ENCODE peak calls at places on chromosomes 4 and X, in five cellular contexts. Y, J, V, F and P are unnamed samples.

GRCh38 chr4:38095691-38096090 is 135.5 kb downstream of the PTTG2 start:
- DNase-seq in Y (no peak), J (no peak), V (no peak), F (no peak), P (no peak)

GRCh38 chr4:74891037-74891436 is 41.9 kb upstream of the PARM1 start:
- DNase-seq in Y (no peak), J (no peak), V (no peak), F (no peak), P (no peak)

GRCh38 chrX:116749943-116750342 is 287.2 kb upstream of the CT83 start:
- DNase-seq in Y (no peak), J (no peak), V (no peak), F (no peak), P (no peak)

GRCh38 chr4:37758226-37758625 is 68.3 kb upstream of the PGM2 start:
- DNase-seq in Y (peak; percentile 47), J (peak; percentile 85), V (peak; percentile 79), F (peak; percentile 39), P (no peak)

GRCh38 chrX:118974908-118975671 is 672 bp downstream of the LONRF3 start:
- DNase-seq in Y (peak; percentile 22), J (peak; percentile 53), V (no peak), F (peak; percentile 46), P (peak; percentile 88)

GRCh38 chr4:18082254-18082653 is 60.7 kb upstream of the LCORL start:
- DNase-seq in Y (no peak), J (no peak), V (no peak), F (no peak), P (no peak)

GRCh38 chr4:15659768-15660394 is 4.7 kb upstream of the FBXL5 start:
- DNase-seq in Y (no peak), J (peak; percentile 86), V (peak; percentile 69), F (no peak), P (no peak)

GRCh38 chr4:107034091-107034698 is 1.9 kb downstream of the DKK2 start:
- DNase-seq in Y (no peak), J (peak; percentile 74), V (peak; percentile 50), F (no peak), P (peak; percentile 75)

GRCh38 chr4:37604464-37604863 is 81.7 kb downstream of the RELL1 start:
- DNase-seq in Y (no peak), J (peak; percentile 75), V (peak; percentile 49), F (no peak), P (no peak)

GRCh38 chr4:7061815-7062214 is 6.0 kb downstream of the GRPEL1 start:
- DNase-seq in Y (no peak), J (no peak), V (no peak), F (no peak), P (no peak)

GRCh38 chrX:45479196-45479834 is 278.6 kb upstream of the DIPK2B start:
- DNase-seq in Y (no peak), J (peak; percentile 86), V (peak; percentile 92), F (no peak), P (no peak)

GRCh38 chr4:35063171-35063570 is 1181.1 kb downstream of the ARAP2 start:
- DNase-seq in Y (no peak), J (no peak), V (no peak), F (no peak), P (no peak)

GRCh38 chrX:83419030-83419792 is 88.9 kb upstream of the POU3F4 start:
- DNase-seq in Y (no peak), J (no peak), V (no peak), F (no peak), P (peak; percentile 58)

GRCh38 chrX:30504309-30504708 is 73.3 kb downstream of the TASL start:
- DNase-seq in Y (no peak), J (peak; percentile 38), V (peak; percentile 56), F (no peak), P (no peak)

GRCh38 chr4:11182586-11183357 is 245.9 kb downstream of the HS3ST1 start:
- DNase-seq in Y (no peak), J (peak; percentile 0), V (peak; percentile 17), F (no peak), P (no peak)

GRCh38 chr4:155972098-155972497 is 18.4 kb upstream of the CTSO start:
- DNase-seq in Y (no peak), J (peak; percentile 44), V (peak; percentile 55), F (no peak), P (no peak)

GRCh38 chr4:120202222-120202621 is 135.6 kb upstream of the MAD2L1 start:
- DNase-seq in Y (no peak), J (no peak), V (no peak), F (no peak), P (no peak)

GRCh38 chr4:42331914-42332368 is 65.3 kb upstream of the SHISA3 start:
- DNase-seq in Y (no peak), J (peak; percentile 1), V (peak; percentile 81), F (no peak), P (no peak)

GRCh38 chrX:11190745-11191510 is 79.8 kb downstream of the HCCS start:
- DNase-seq in Y (no peak), J (no peak), V (no peak), F (no peak), P (no peak)

GRCh38 chr4:118034061-118034785 is at the start of gene NDST3:
- DNase-seq in Y (peak; percentile 11), J (peak; percentile 37), V (peak; percentile 65), F (peak; percentile 59), P (peak; percentile 85)

GRCh38 chrX:18640686-18641085 is 31.2 kb downstream of the RS1 start:
- DNase-seq in Y (no peak), J (no peak), V (no peak), F (no peak), P (peak; percentile 24)

GRCh38 chrX:7927259-7928167 is at the start of gene PNPLA4:
- DNase-seq in Y (peak; percentile 83), J (peak; percentile 68), V (peak; percentile 79), F (peak; percentile 92), P (peak; percentile 97)

DNA sequence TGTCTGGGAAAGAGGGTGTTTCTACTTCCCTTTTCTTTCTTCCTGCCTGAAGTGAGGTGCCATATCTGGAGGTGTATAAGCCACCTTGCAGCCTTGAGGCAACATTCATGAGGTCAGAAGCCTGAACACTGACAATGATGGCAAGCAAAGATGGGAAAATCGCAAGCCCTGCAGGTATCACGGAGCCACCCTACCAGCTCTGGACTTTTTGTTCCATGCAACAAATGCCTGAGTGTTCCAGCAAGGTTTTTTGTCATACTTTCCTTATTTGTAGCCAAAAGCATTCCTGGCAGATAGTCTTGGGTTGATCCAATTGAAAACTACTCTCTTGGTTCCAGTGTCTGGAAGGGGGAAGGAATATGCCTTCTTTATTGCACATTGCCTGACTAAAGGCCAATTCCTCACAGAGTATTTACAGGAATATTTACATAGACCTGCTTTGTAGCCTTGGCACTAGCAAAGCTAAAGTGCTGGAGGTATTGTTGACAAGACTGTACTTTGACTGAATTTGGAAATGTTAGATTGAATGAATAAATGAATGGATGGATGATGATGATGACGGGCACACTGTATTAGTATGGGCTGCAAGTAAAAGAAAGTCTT is 14.3 kb upstream of the SOD3 start:
- DNase-seq in Y (no peak), J (no peak), V (no peak), F (no peak), P (no peak)
- H3K27ac ChIP-seq in Y (no peak overlapping the region), J (no peak overlapping the region), V (no peak overlapping the region), F (no peak overlapping the region), P (no peak overlapping the region)

DNA sequence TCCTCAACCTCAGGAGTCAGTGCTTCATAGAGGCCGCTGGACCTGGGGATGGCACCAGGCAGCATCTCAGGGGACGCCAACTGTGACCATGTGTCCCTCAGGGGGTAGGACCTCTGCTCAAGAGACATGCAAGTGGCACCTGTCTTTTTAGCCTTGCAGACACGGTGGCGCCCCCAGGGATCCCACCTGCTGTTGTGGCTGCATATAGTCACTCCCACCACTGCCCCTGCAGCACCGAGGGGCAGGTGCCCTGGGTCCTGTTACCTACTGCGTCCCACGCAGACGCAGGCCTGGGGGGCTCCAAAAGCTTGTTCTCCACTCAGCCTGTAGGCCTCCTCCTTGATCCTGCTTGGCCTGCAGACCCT is 2.5 kb downstream of the MYL5 start:
- DNase-seq in Y (no peak), J (no peak), V (no peak), F (no peak), P (no peak)
- H3K4me1 ChIP-seq in Y (peaks cover 10% of the 10 kb centered on the region), J (peaks cover 6% of the 10 kb centered on the region), V (peaks cover 4% of the 10 kb centered on the region), F (peaks cover 11% of the 10 kb centered on the region), P (peaks cover 26% of the 10 kb centered on the region)

GRCh38 chr4:121685257-121685656 is 11.5 kb downstream of the ANXA5 start:
- DNase-seq in Y (no peak), J (no peak), V (peak; percentile 52), F (no peak), P (no peak)
- H3K27ac ChIP-seq in Y (no peak overlapping the region), J (no peak overlapping the region), V (no peak overlapping the region), F (no peak overlapping the region), P (no peak overlapping the region)

GRCh38 chr4:112379306-112379705 is 82.1 kb downstream of the ALPK1 start:
- DNase-seq in Y (no peak), J (no peak), V (no peak), F (no peak), P (no peak)
- H3K4me1 ChIP-seq in Y (no peaks in the 10 kb centered on the region), J (no peaks in the 10 kb centered on the region), V (no peaks in the 10 kb centered on the region), F (no peaks in the 10 kb centered on the region), P (no peaks in the 10 kb centered on the region)

GRCh38 chr4:54281060-54281781 is 52.1 kb downstream of the PDGFRA start:
- DNase-seq in Y (peak; percentile 76), J (peak; percentile 98), V (peak; percentile 94), F (peak; percentile 65), P (no peak)
- H3K27ac ChIP-seq in Y (no peak overlapping the region), J (peak overlapping the region; percentile 94), V (peak overlapping the region; percentile 62), F (peak overlapping the region; percentile 24), P (no peak overlapping the region)

DNA sequence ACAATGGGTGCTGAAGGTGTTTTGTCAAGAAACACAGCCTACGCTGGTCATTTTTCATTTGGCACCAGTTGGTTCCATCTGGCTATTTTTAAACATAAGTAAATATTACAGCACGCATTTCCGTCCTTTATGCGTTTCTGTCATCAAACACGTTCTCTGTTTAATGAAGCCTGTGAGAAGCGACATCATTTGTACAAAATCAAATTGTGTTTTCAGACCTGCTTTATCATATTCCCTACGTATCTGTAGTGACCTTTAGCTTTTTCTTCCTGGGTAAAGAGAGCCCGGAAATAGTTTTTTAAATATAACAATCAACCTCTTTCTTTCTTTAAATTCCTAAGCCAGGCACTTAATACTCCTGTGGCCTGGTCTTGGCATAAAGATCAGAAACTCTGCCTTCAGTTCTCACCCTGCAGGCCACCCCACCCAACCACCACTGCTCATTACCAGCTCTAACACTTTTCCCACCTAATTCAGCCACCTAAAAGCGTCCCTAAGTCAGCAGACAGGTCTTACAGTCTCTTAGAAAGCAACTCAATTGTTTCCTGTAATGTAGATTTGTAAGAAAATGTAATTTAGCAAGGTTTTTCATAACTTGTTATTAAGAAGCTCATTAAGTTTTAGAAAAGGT is 30.4 kb downstream of the ACSL1 start:
- DNase-seq in Y (no peak), J (no peak), V (peak; percentile 49), F (no peak), P (no peak)
- H3K4me1 ChIP-seq in Y (no peaks in the 10 kb centered on the region), J (peaks cover 12% of the 10 kb centered on the region), V (no peaks in the 10 kb centered on the region), F (peaks cover 5% of the 10 kb centered on the region), P (peaks cover 21% of the 10 kb centered on the region)

GRCh38 chr4:95050980-95051688 is 293.4 kb downstream of the BMPR1B start:
- DNase-seq in Y (no peak), J (no peak), V (no peak), F (no peak), P (no peak)
- H3K27ac ChIP-seq in Y (no peak overlapping the region), J (no peak overlapping the region), V (no peak overlapping the region), F (no peak overlapping the region), P (no peak overlapping the region)